ENCODE peak calls at places on chromosome 11, in eight cellular contexts. P, H, C, E, M, V, A and I are unnamed samples.

GRCh38 chr11:121383726-121384125 is 68.4 kb upstream of the SORL1 start:
- DNase-seq in A (no peak), H (no peak), E (no peak), C (no peak), M (no peak), V (no peak), P (no peak), I (no peak)

GRCh38 chr11:110123003-110123402 is 29.8 kb downstream of the ZC3H12C start:
- DNase-seq in C (no peak), H (no peak), M (no peak), V (no peak), A (no peak), P (no peak), E (no peak), I (no peak)

GRCh38 chr11:117290809-117291396 is at the start of gene BACE1-AS:
- DNase-seq in P (no peak), M (no peak), V (no peak), E (no peak), A (no peak), C (no peak), H (no peak), I (no peak)

GRCh38 chr11:60634151-60634550 is 65.3 kb upstream of the MS4A8 start:
- DNase-seq in M (no peak), E (no peak), C (peak), V (no peak), P (no peak), A (no peak), H (no peak), I (no peak)

GRCh38 chr11:116182356-116182966 is 590.3 kb downstream of the BUD13 start:
- DNase-seq in C (no peak), E (no peak), A (no peak), M (no peak), H (no peak), V (no peak), P (no peak), I (no peak)

GRCh38 chr11:59669611-59670009 is 773 bp upstream of the PATL1 start:
- DNase-seq in C (no peak), H (no peak), M (peak), V (no peak), E (no peak), A (no peak), P (peak), I (no peak)

GRCh38 chr11:111851636-111852035 is 19.7 kb downstream of the ALG9 start:
- DNase-seq in V (no peak), E (no peak), C (no peak), H (no peak), M (no peak), P (no peak), A (no peak), I (no peak)

GRCh38 chr11:35262735-35263134 is 123.8 kb downstream of the CD44 start:
- DNase-seq in C (no peak), P (no peak), A (no peak), E (no peak), V (no peak), M (no peak), H (no peak), I (no peak)

GRCh38 chr11:9990221-9990973 is 303.6 kb downstream of the SBF2 start:
- DNase-seq in E (no peak), H (no peak), P (no peak), C (no peak), M (no peak), A (no peak), V (no peak), I (no peak)

GRCh38 chr11:64745523-64746328 is 1.8 kb upstream of the RASGRP2 start:
- DNase-seq in C (peak), V (peak), H (no peak), A (peak), P (peak), E (peak), M (peak), I (peak)

GRCh38 chr11:12470236-12470635 is 92.9 kb downstream of the PARVA start:
- DNase-seq in A (no peak), E (no peak), M (no peak), C (no peak), V (no peak), P (no peak), H (no peak), I (no peak)

GRCh38 chr11:17542249-17542648 is 2.0 kb downstream of the USH1C start:
- DNase-seq in M (no peak), H (no peak), V (no peak), P (no peak), C (no peak), E (no peak), A (no peak), I (no peak)

GRCh38 chr11:125402436-125402835 is 93.6 kb downstream of the FEZ1 start:
- DNase-seq in H (peak), C (no peak), A (peak), P (no peak), M (no peak), V (no peak), E (no peak), I (peak)

GRCh38 chr11:65321828-65322495 is 7.3 kb downstream of the CDC42EP2 start:
- DNase-seq in H (no peak), P (peak), M (no peak), C (no peak), A (no peak), E (no peak), V (no peak), I (no peak)

GRCh38 chr11:2929880-2930704 is 872 bp upstream of the PHLDA2 start:
- DNase-seq in A (peak), E (peak), V (peak), P (peak), M (no peak), H (peak), C (peak), I (no peak)

GRCh38 chr11:103652013-103652412 is 384.4 kb upstream of the DDI1 start:
- DNase-seq in V (no peak), M (no peak), E (no peak), C (no peak), A (no peak), P (no peak), H (peak), I (no peak)

GRCh38 chr11:19605500-19606371 is 106.9 kb upstream of the NAV2 start:
- DNase-seq in A (peak), C (no peak), H (no peak), V (no peak), P (no peak), E (no peak), M (no peak), I (no peak)

GRCh38 chr11:102256251-102256650 is 61.0 kb upstream of the BIRC3 start:
- DNase-seq in E (no peak), P (no peak), C (no peak), A (peak), H (peak), V (no peak), M (no peak), I (no peak)

GRCh38 chr11:76798202-76798581 is 15.0 kb downstream of the TSKU start:
- DNase-seq in M (peak), H (no peak), V (no peak), A (no peak), E (no peak), C (no peak), P (no peak), I (no peak)

GRCh38 chr11:128465531-128465930 is 121.8 kb downstream of the ETS1 start:
- DNase-seq in E (no peak), H (no peak), V (no peak), A (no peak), M (no peak), P (no peak), C (peak), I (no peak)

GRCh38 chr11:71477637-71478011 is 24.6 kb downstream of the NADSYN1 start:
- DNase-seq in H (no peak), E (no peak), C (no peak), P (peak), M (no peak), V (no peak), A (no peak), I (no peak)

GRCh38 chr11:7890417-7891179 is 40.5 kb downstream of the OR10A6 start:
- DNase-seq in M (no peak), H (no peak), E (no peak), P (no peak), A (no peak), C (no peak), V (no peak), I (peak)

GRCh38 chr11:131392528-131393255 is 22.3 kb downstream of the NTM start:
- DNase-seq in H (no peak), C (no peak), M (no peak), V (no peak), E (no peak), A (no peak), P (no peak), I (no peak)

GRCh38 chr11:131692151-131692550 is 321.7 kb downstream of the NTM start:
- DNase-seq in C (no peak), P (no peak), E (no peak), A (peak), M (no peak), V (no peak), H (no peak), I (no peak)

GRCh38 chr11:9802291-9802861 is 138.5 kb downstream of the SWAP70 start:
- DNase-seq in C (no peak), E (no peak), V (no peak), M (no peak), H (peak), A (no peak), P (no peak), I (peak)

GRCh38 chr11:67303132-67303988 is at the start of gene SSH3:
- DNase-seq in H (no peak), P (peak), C (peak), M (peak), E (no peak), A (peak), V (peak), I (no peak)

GRCh38 chr11:7512525-7513209 is 1.1 kb upstream of the PPFIBP2 start:
- DNase-seq in A (peak), C (peak), P (peak), E (peak), M (peak), H (no peak), V (no peak), I (no peak)

GRCh38 chr11:92662580-92662979 is 306.9 kb upstream of the MTNR1B start:
- DNase-seq in E (no peak), V (no peak), M (no peak), C (no peak), P (no peak), H (no peak), A (no peak), I (no peak)

GRCh38 chr11:125603207-125603606 is 10.6 kb downstream of the STT3A start:
- DNase-seq in M (no peak), C (no peak), H (no peak), E (no peak), A (no peak), P (no peak), V (no peak), I (no peak)

GRCh38 chr11:117620131-117620530 is 176.9 kb downstream of the DSCAML1 start:
- DNase-seq in P (peak), A (no peak), C (no peak), V (no peak), E (no peak), M (no peak), H (no peak), I (no peak)

GRCh38 chr11:67416416-67417335 is 1.2 kb downstream of the CARNS1 start:
- DNase-seq in M (no peak), C (peak), E (peak), H (peak), V (peak), A (peak), P (no peak), I (no peak)

GRCh38 chr11:33857924-33858323 is 34.0 kb downstream of the LMO2 start:
- DNase-seq in A (peak), M (no peak), E (peak), C (peak), V (peak), P (peak), H (peak), I (peak)

GRCh38 chr11:44110231-44110679 is 14.8 kb downstream of the EXT2 start:
- DNase-seq in H (peak), M (no peak), C (peak), A (peak), P (peak), E (peak), V (peak), I (no peak)

GRCh38 chr11:88656960-88657738 is 319.6 kb upstream of the CTSC start:
- DNase-seq in E (no peak), V (no peak), P (no peak), M (no peak), C (no peak), H (no peak), A (no peak), I (no peak)

GRCh38 chr11:22703040-22703439 is 36.6 kb downstream of the GAS2 start:
- DNase-seq in M (no peak), C (peak), H (peak), A (peak), E (no peak), P (no peak), V (peak), I (peak)